ENCODE peak calls at places on chromosome 16, in four cellular contexts. W, I, A and J are unnamed samples.

GRCh38 chr16:22232277-22233049 is 26.4 kb downstream of the EEF2K start:
- DNase-seq in I (no peak), A (no peak), W (peak; percentile 63), J (peak; percentile 16)

GRCh38 chr16:75062135-75062943 is 54.2 kb downstream of the LDHD start:
- DNase-seq in A (no peak), I (no peak), W (peak; percentile 36), J (peak; percentile 81)

GRCh38 chr16:84828322-84828721 is 8.5 kb downstream of the CRISPLD2 start:
- DNase-seq in A (no peak), I (no peak), W (no peak), J (no peak)

GRCh38 chr16:68351991-68352431 is 41.2 kb downstream of the PRMT7 start:
- DNase-seq in I (no peak), A (no peak), W (no peak), J (no peak)

GRCh38 chr16:14669776-14670175 is 24.3 kb downstream of the PLA2G10 start:
- DNase-seq in A (no peak), I (no peak), W (no peak), J (no peak)

GRCh38 chr16:69554495-69554894 is 11.3 kb upstream of the NFAT5 start:
- DNase-seq in I (no peak), A (no peak), W (no peak), J (no peak)

GRCh38 chr16:35664091-35664693 is 2204.8 kb downstream of the TP53TG3F start:
- DNase-seq in I (no peak), A (no peak), W (no peak), J (no peak)

GRCh38 chr16:10964891-10965326 is 20.5 kb downstream of the CLEC16A start:
- DNase-seq in I (no peak), W (no peak), A (peak; percentile 69), J (no peak)

GRCh38 chr16:81277681-81278080 is 37.1 kb upstream of the GAN start:
- DNase-seq in I (no peak), A (no peak), W (no peak), J (no peak)

GRCh38 chr16:77043076-77043475 is 147.9 kb upstream of the MON1B start:
- DNase-seq in A (no peak), W (peak; percentile 41), I (no peak), J (peak; percentile 46)

GRCh38 chr16:29824589-29825144 is 4.4 kb downstream of the MVP start:
- DNase-seq in I (no peak), A (no peak), W (peak; percentile 89), J (peak; percentile 85)

GRCh38 chr16:70159355-70160348 is 13.9 kb upstream of the CLEC18C start:
- DNase-seq in I (no peak), W (peak; percentile 45), A (no peak), J (peak; percentile 45)

GRCh38 chr16:8096211-8096610 is 494.1 kb downstream of the TMEM114 start:
- DNase-seq in I (no peak), A (no peak), W (no peak), J (no peak)

GRCh38 chr16:2845116-2845515 is 12.9 kb downstream of the PRSS22 start:
- DNase-seq in A (no peak), I (no peak), W (no peak), J (no peak)

GRCh38 chr16:1002399-1003161 is 21.0 kb downstream of the SOX8 start:
- DNase-seq in A (peak; percentile 29), I (peak; percentile 32), W (peak; percentile 90), J (peak; percentile 75)

GRCh38 chr16:70592106-70592571 is 54.2 kb upstream of the IL34 start:
- DNase-seq in A (no peak), I (no peak), W (no peak), J (no peak)

GRCh38 chr16:74601131-74601871 is 5.6 kb downstream of the GLG1 start:
- DNase-seq in A (peak; percentile 84), W (no peak), I (no peak), J (no peak)

GRCh38 chr16:2450535-2450934 is 9.4 kb upstream of the TEDC2 start:
- DNase-seq in A (no peak), W (no peak), I (no peak), J (no peak)

GRCh38 chr16:85311741-85312140 is 199.5 kb upstream of the CIBAR2 start:
- DNase-seq in I (no peak), A (no peak), W (no peak), J (no peak)

GRCh38 chr16:78388920-78389564 is 289.6 kb downstream of the WWOX start:
- DNase-seq in A (no peak), W (no peak), I (no peak), J (no peak)

GRCh38 chr16:85361441-85362118 is 249.3 kb upstream of the CIBAR2 start:
- DNase-seq in A (no peak), W (no peak), I (no peak), J (no peak)

GRCh38 chr16:47342055-47342454 is 118.8 kb downstream of the ITFG1 start:
- DNase-seq in A (no peak), I (no peak), W (peak; percentile 28), J (peak; percentile 49)

GRCh38 chr16:67199011-67199807 is at the start of gene ELMO3:
- DNase-seq in I (no peak), W (no peak), A (no peak), J (no peak)

GRCh38 chr16:75065149-75065807 is 51.3 kb downstream of the LDHD start:
- DNase-seq in W (no peak), I (no peak), A (peak; percentile 54), J (no peak)

GRCh38 chr16:50547340-50547865 is 793 bp upstream of the NKD1 start:
- DNase-seq in A (peak; percentile 86), I (peak; percentile 32), W (no peak), J (peak; percentile 4)

GRCh38 chr16:49340466-49340865 is 33.1 kb upstream of the C16orf78 start:
- DNase-seq in W (no peak), A (no peak), I (no peak), J (no peak)

GRCh38 chr16:51164167-51164566 is 13.1 kb upstream of the SALL1 start:
- DNase-seq in A (no peak), I (no peak), W (peak; percentile 69), J (no peak)

GRCh38 chr16:64700628-64701027 is 421.2 kb downstream of the CDH11 start:
- DNase-seq in A (no peak), I (no peak), W (no peak), J (no peak)

GRCh38 chr16:78240459-78241222 is 141.2 kb downstream of the WWOX start:
- DNase-seq in A (no peak), W (no peak), I (no peak), J (no peak)

GRCh38 chr16:48537909-48538745 is 71.9 kb downstream of the N4BP1 start:
- DNase-seq in A (no peak), I (no peak), W (peak; percentile 42), J (peak; percentile 73)

GRCh38 chr16:3716831-3717234 is 491 bp downstream of the TRAP1 start:
- DNase-seq in I (peak; percentile 21), A (peak; percentile 50), W (peak; percentile 20), J (peak; percentile 14)